ENCODE peak calls at places on chromosomes 16 and 17, in six cellular contexts. K is fibroblast of lung, G is body of pancreas, N is neural progenitor cell, C is breast epithelium, R is HCT116. S is an unnamed sample. For H3K27me3, the result is how much of the 10 kb centered on the place peaks cover.

GRCh38 chr16:67987460-67988160 is 7.3 kb upstream of the DPEP3 start:
- DNase-seq in N (no peak), R (no peak), C (no peak), G (peak), K (peak), S (no peak)

GRCh38 chr16:13032911-13033310 is 131.5 kb downstream of the SHISA9 start:
- DNase-seq in G (no peak), N (no peak), R (no peak), C (no peak), K (no peak), S (no peak)

GRCh38 chr16:78785218-78785617 is 685.8 kb downstream of the WWOX start:
- DNase-seq in N (no peak), R (no peak), K (no peak), G (no peak), C (no peak), S (no peak)

GRCh38 chr17:79933863-79934652 is 94.8 kb upstream of the CBX4 start:
- DNase-seq in G (peak), R (no peak), N (no peak), C (no peak), K (no peak), S (no peak)

GRCh38 chr16:84959045-84959576 is 52.2 kb downstream of the ZDHHC7 start:
- DNase-seq in G (no peak), R (no peak), C (no peak), K (no peak), N (no peak), S (no peak)

GRCh38 chr16:49474741-49475140 is 101.1 kb downstream of the C16orf78 start:
- DNase-seq in C (no peak), R (no peak), N (no peak), K (no peak), G (no peak), S (no peak)

GRCh38 chr17:7833795-7834553 is at the start of gene KDM6B:
- DNase-seq in K (peak), C (peak), G (peak), R (peak), N (peak), S (peak)

GRCh38 chr17:66348605-66349165 is 46.3 kb downstream of the PRKCA start:
- DNase-seq in C (no peak), K (peak), G (peak), R (peak), N (no peak), S (peak)

GRCh38 chr17:75261336-75262111 is at the start of the genes GGA3 and MRPS7:
- DNase-seq in C (peak), G (peak), R (peak), K (peak), N (peak), S (peak)

GRCh38 chr16:27918755-27919154 is 144.8 kb downstream of the GSG1L start:
- DNase-seq in K (no peak), C (no peak), N (no peak), R (peak), G (no peak), S (no peak)

GRCh38 chr17:65519471-65519870 is 42.0 kb downstream of the AXIN2 start:
- DNase-seq in K (peak), N (no peak), G (no peak), C (no peak), R (no peak), S (no peak)

GRCh38 chr17:78197147-78197830 is 10.1 kb downstream of the AFMID start:
- DNase-seq in N (no peak), G (peak), R (no peak), C (no peak), K (no peak), S (no peak)

GRCh38 chr16:63061319-63061718 is 1025.1 kb upstream of the CDH8 start:
- DNase-seq in G (no peak), C (no peak), R (no peak), N (no peak), K (no peak), S (peak)

GRCh38 chr17:76532072-76532651 is 5.3 kb downstream of the CYGB start:
- DNase-seq in K (no peak), G (no peak), N (no peak), R (no peak), C (no peak), S (no peak)

GRCh38 chr17:73744411-73744810 is 100.2 kb upstream of the SDK2 start:
- DNase-seq in C (no peak), K (no peak), N (no peak), R (no peak), G (no peak), S (no peak)

GRCh38 chr17:12605222-12605621 is 60.5 kb upstream of the MYOCD start:
- DNase-seq in C (no peak), G (no peak), R (no peak), K (peak), N (no peak), S (no peak)

GRCh38 chr17:76273435-76273921 is 8.3 kb downstream of the UBALD2 start:
- DNase-seq in G (no peak), R (no peak), C (no peak), K (no peak), N (no peak), S (no peak)

GRCh38 chr17:44349553-44350070 is 4.5 kb downstream of the GRN start:
- DNase-seq in R (no peak), N (no peak), G (no peak), C (no peak), K (no peak), S (no peak)

GRCh38 chr16:72969146-72969545 is 78.8 kb downstream of the ZFHX3 start:
- DNase-seq in R (no peak), C (no peak), K (no peak), N (no peak), G (no peak), S (no peak)

GRCh38 chr17:50908860-50909764 is 43.0 kb upstream of the TOB1 start:
- DNase-seq in C (peak), K (no peak), R (no peak), G (peak), N (peak), S (peak)

GRCh38 chr16:9850716-9851115 is 331.5 kb downstream of the GRIN2A start:
- DNase-seq in C (no peak), K (no peak), R (no peak), N (no peak), G (no peak), S (no peak)

GRCh38 chr16:29876186-29876577 is 13.2 kb upstream of the CDIPT start:
- DNase-seq in K (no peak), N (peak), C (no peak), G (no peak), R (no peak), S (no peak)
- H3K4me3 ChIP-seq in K (no peak), N (peak), C (peak), G (no peak), R (no peak), S (peak)

DNA sequence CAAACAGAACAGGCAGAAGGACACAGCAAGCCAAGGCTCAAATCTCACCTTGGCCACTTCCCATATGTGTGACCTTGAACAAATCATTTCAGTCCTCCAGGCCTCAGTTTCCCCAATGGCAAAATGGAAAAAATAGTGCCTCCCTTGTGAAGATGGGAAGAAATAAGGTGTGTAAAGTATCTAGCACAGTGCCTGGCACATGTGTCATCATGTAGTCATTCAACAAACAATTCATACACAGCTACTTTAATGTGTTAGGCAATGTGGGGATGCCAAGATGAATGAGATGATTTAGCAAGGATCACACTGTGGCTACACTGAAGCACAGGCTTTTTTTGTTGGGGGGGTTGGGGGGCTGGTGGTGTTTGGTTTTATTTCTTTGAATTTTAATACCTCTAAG is 13.3 kb downstream of the SRCIN1 start:
- DNase-seq in R (no peak), G (no peak), K (no peak), C (no peak), N (no peak), S (no peak)
- H3K27me3 ChIP-seq in R (under half), G (under half), K (under half), C (under half), N (under half), S (under half)

DNA sequence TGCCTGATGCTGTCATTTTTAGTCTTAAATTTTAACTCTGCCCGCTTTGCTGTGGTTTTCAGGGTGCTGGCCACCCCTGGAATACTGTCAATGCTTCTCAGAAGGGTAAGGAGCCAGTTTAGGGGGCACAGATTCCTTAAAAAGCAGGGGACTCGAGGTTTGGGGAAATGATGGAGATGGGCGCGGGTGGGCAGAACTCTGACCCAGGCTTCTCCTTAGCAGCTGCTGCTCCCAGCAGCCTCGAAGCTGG is 23.7 kb downstream of the STAT5A start:
- DNase-seq in G (no peak), C (no peak), K (no peak), R (no peak), N (no peak), S (no peak)
- H3K4me3 ChIP-seq in G (no peak), C (peak), K (no peak), R (no peak), N (no peak), S (no peak)

DNA sequence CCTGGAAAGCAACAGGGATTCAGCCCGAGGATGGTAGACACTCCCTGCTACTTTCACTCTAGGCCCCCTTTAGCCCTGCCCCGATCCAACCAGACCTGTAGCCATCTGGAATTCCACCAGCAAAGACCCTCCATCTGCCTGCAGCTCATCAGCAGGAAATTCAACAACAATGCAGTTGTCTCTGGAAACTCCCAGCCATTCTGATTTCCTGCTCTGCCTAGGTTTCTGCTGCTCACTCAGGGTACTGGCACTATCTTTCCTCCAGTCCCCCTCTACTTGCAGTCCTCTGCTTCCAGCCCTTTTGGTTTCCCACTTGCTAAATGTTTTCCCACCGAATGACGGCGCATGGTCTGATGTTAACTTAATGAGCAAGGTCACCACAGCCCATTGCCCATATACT is 2.7 kb upstream of the SP6 start:
- DNase-seq in R (no peak), K (no peak), G (no peak), C (no peak), N (no peak), S (no peak)
- H3K27me3 ChIP-seq in R (under half), K (under half), G (under half), C (under half), N (half or more), S (under half)

GRCh38 chr17:71486171-71486740 is 634.6 kb upstream of the SOX9 start:
- DNase-seq in K (no peak), R (no peak), G (no peak), N (no peak), C (no peak), S (no peak)
- H3K4me3 ChIP-seq in K (no peak), R (no peak), G (no peak), N (no peak), C (no peak), S (no peak)

DNA sequence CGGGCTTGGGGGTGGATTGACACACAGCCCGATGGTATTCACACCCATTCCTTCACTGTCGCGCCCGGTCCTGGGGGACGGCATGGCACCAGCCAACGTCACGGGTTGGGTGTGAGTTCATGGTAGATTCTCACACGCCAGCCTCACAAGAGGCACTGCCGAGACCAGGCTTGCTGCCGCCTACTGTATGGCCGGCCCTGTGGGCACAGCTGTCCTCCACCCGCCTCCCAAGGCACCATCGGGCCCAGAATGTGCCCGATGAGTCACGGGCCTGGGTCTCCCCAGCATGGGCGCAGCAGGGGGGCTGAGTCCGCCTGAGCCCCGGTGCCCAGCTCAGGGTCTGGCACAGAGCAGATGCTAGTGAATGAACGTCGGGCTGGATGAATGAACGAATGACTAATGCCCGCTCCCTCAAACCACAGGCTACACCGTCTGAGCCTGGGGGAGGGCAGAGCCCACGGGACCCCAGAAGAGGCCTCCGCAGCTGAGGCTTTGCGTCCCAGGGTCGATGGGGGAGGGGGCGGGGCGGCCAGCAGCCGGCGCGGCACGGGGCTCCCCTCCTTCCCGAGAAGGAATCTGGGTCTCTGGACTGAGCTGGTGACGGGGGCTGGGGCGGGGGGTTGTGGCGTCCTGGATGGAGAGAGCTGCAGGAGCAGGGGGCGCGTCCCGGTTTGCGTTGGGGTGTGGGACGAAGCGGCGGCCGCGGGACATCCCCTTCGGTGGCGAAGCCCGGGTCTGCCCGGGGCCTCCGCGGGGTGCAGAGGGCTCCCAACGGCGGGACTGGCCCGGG is 829 bp downstream of the PITPNM3 start:
- DNase-seq in C (no peak), R (no peak), G (no peak), K (no peak), N (peak), S (no peak)
- H3K27me3 ChIP-seq in C (under half), R (under half), G (under half), K (under half), N (under half), S (under half)

GRCh38 chr17:56975656-56976055 is 2.3 kb upstream of the SCPEP1 start:
- DNase-seq in R (no peak), K (no peak), G (no peak), N (no peak), C (no peak), S (no peak)

GRCh38 chr17:56977673-56978395 is at the start of gene SCPEP1:
- DNase-seq in R (peak), N (peak), G (peak), K (peak), C (peak), S (peak)

GRCh38 chr17:56978441-56979090 is 635 bp downstream of the SCPEP1 start:
- DNase-seq in R (no peak), G (no peak), K (peak), C (no peak), N (no peak), S (no peak)

GRCh38 chr17:56979091-56979480 is 1.2 kb downstream of the SCPEP1 start:
- DNase-seq in K (no peak), N (peak), R (no peak), G (no peak), C (no peak), S (no peak)

GRCh38 chr17:56976941-56977570 is 875 bp upstream of the SCPEP1 start:
- DNase-seq in N (no peak), R (no peak), G (no peak), C (no peak), K (no peak), S (no peak)
- H3K4me3 ChIP-seq in N (peak), R (no peak), G (no peak), C (peak), K (peak), S (no peak)

S was measured in Caco-2.